ENCODE peak calls at places on chromosome 12, in nine cellular contexts. Q, C, V, R, H, O, F, Y and G are unnamed samples.

GRCh38 chr12:3647504-3647903 is 105.4 kb downstream of the CRACR2A start:
- DNase-seq in Q (no peak), C (no peak), V (no peak), R (no peak), H (no peak), O (no peak), F (peak), Y (no peak), G (no peak)

GRCh38 chr12:101877816-101878811 is 734 bp downstream of the DRAM1 start:
- DNase-seq in Q (no peak), C (peak), V (no peak), R (no peak), H (no peak), O (peak), F (peak), Y (peak), G (peak)

GRCh38 chr12:6551496-6552139 is 4.2 kb downstream of the IFFO1 start:
- DNase-seq in Q (no peak), C (no peak), V (no peak), R (peak), H (no peak), O (peak), F (peak), Y (no peak), G (no peak)

GRCh38 chr12:116172224-116172849 is 105.2 kb downstream of the MED13L start:
- DNase-seq in Q (no peak), C (no peak), V (no peak), R (no peak), H (no peak), O (no peak), F (peak), Y (no peak), G (no peak)

GRCh38 chr12:53255993-53256392 is 12.1 kb upstream of the ESPL1 start:
- DNase-seq in Q (no peak), C (no peak), V (no peak), R (no peak), H (no peak), O (no peak), F (no peak), Y (no peak), G (no peak)

GRCh38 chr12:9331218-9331626 is 123.0 kb upstream of the PZP start:
- DNase-seq in Q (peak), C (peak), V (peak), R (peak), H (peak), O (peak), F (peak), Y (peak), G (peak)

GRCh38 chr12:114355389-114356088 is 50.4 kb downstream of the TBX5 start:
- DNase-seq in Q (no peak), C (no peak), V (no peak), R (no peak), H (no peak), O (peak), F (peak), Y (no peak), G (no peak)

GRCh38 chr12:19577131-19577530 is 137.8 kb downstream of the AEBP2 start:
- DNase-seq in Q (no peak), C (no peak), V (no peak), R (no peak), H (no peak), O (no peak), F (no peak), Y (no peak), G (no peak)

GRCh38 chr12:93676408-93677194 is 574 bp upstream of the CRADD start:
- DNase-seq in Q (no peak), C (no peak), V (no peak), R (no peak), H (no peak), O (no peak), F (peak), Y (no peak), G (no peak)

GRCh38 chr12:22925593-22925992 is 300.6 kb downstream of the ETNK1 start:
- DNase-seq in Q (no peak), C (no peak), V (no peak), R (no peak), H (no peak), O (no peak), F (no peak), Y (no peak), G (no peak)

GRCh38 chr12:122126713-122127597 is 47.1 kb downstream of the IL31 start:
- DNase-seq in Q (no peak), C (no peak), V (no peak), R (peak), H (no peak), O (peak), F (no peak), Y (no peak), G (no peak)

GRCh38 chr12:131105736-131106356 is 152.1 kb downstream of the ADGRD1 start:
- DNase-seq in Q (no peak), C (no peak), V (no peak), R (peak), H (peak), O (no peak), F (no peak), Y (peak), G (no peak)

GRCh38 chr12:3231399-3231876 is 154.3 kb downstream of the TSPAN9 start:
- DNase-seq in Q (no peak), C (peak), V (no peak), R (no peak), H (no peak), O (no peak), F (no peak), Y (no peak), G (no peak)

GRCh38 chr12:63496654-63497053 is 171.6 kb downstream of the DPY19L2 start:
- DNase-seq in Q (no peak), C (no peak), V (no peak), R (no peak), H (no peak), O (no peak), F (no peak), Y (no peak), G (no peak)

GRCh38 chr12:57097554-57097835 is 8.6 kb downstream of the NAB2 start:
- DNase-seq in Q (no peak), C (no peak), V (no peak), R (no peak), H (peak), O (no peak), F (no peak), Y (no peak), G (no peak)

GRCh38 chr12:1391722-1392121 is 202.7 kb downstream of the FBXL14 start:
- DNase-seq in Q (no peak), C (no peak), V (no peak), R (no peak), H (no peak), O (peak), F (no peak), Y (no peak), G (no peak)

GRCh38 chr12:124673881-124674617 is 106.6 kb upstream of the NCOR2 start:
- DNase-seq in Q (no peak), C (no peak), V (peak), R (no peak), H (no peak), O (no peak), F (no peak), Y (no peak), G (peak)